ENCODE peak calls at places on chromosomes 7 and 10, in five cellular contexts. E, L, S, Y and K are unnamed samples.

GRCh38 chr7:47361746-47362215 is 220.1 kb downstream of the TNS3 start:
- DNase-seq in Y (peak), E (no peak), S (no peak), L (no peak), K (no peak)

GRCh38 chr7:109101332-109101731 is 531.7 kb downstream of the DNAJB9 start:
- DNase-seq in E (no peak), L (no peak), S (no peak), Y (no peak), K (no peak)

GRCh38 chr10:92629945-92630344 is 37.0 kb downstream of the KIF11 start:
- DNase-seq in S (no peak), L (no peak), Y (no peak), E (no peak), K (no peak)

GRCh38 chr10:93608421-93608820 is 3.9 kb upstream of the PDE6C start:
- DNase-seq in Y (no peak), S (no peak), L (no peak), E (no peak), K (no peak)

GRCh38 chr7:113200281-113200680 is 81.9 kb upstream of the SMIM30 start:
- DNase-seq in S (no peak), L (no peak), Y (no peak), E (no peak), K (peak)

GRCh38 chr7:107309296-107309695 is 140.5 kb downstream of the HBP1 start:
- DNase-seq in S (no peak), E (no peak), L (no peak), Y (no peak), K (no peak)

GRCh38 chr10:100173035-100173434 is 12.8 kb downstream of the ERLIN1 start:
- DNase-seq in E (no peak), S (no peak), Y (no peak), L (no peak), K (no peak)

GRCh38 chr7:2487586-2488271 is 11.5 kb upstream of the GRIFIN start:
- DNase-seq in L (no peak), E (no peak), Y (no peak), S (no peak), K (no peak)

GRCh38 chr10:131946321-131946751 is 35.4 kb downstream of the BNIP3 start:
- DNase-seq in L (no peak), Y (peak), S (no peak), E (no peak), K (no peak)

GRCh38 chr10:113959383-113959760 is 84.3 kb upstream of the ADRB1 start:
- DNase-seq in L (no peak), E (no peak), S (no peak), Y (peak), K (no peak)

GRCh38 chr10:129467346-129468119 is 492 bp downstream of the MGMT start:
- DNase-seq in L (no peak), Y (no peak), E (no peak), S (no peak), K (no peak)

GRCh38 chr10:114044251-114045070 is 795 bp downstream of the ADRB1 start:
- DNase-seq in L (no peak), E (no peak), Y (no peak), S (no peak), K (no peak)

GRCh38 chr7:2237109-2237602 is 4.4 kb upstream of the MAD1L1 start:
- DNase-seq in Y (no peak), L (no peak), E (peak), S (no peak), K (no peak)

GRCh38 chr10:35598379-35598778 is 6.8 kb upstream of the GJD4 start:
- DNase-seq in L (no peak), S (no peak), E (no peak), Y (no peak), K (no peak)

GRCh38 chr10:11573497-11573896 is 38.0 kb downstream of the USP6NL start:
- DNase-seq in Y (peak), S (no peak), E (peak), L (no peak), K (peak)

GRCh38 chr10:88792656-88793055 is 9.9 kb upstream of the LIPM start:
- DNase-seq in E (peak), Y (peak), S (no peak), L (no peak), K (peak)

GRCh38 chr7:40947546-40947945 is 755.3 kb downstream of the INHBA start:
- DNase-seq in E (no peak), L (no peak), Y (no peak), S (no peak), K (no peak)

GRCh38 chr7:84490661-84491060 is 296.1 kb upstream of the SEMA3A start:
- DNase-seq in E (no peak), Y (peak), L (no peak), S (no peak), K (no peak)

GRCh38 chr10:33803248-33803647 is 468.8 kb upstream of the NRP1 start:
- DNase-seq in S (no peak), E (no peak), Y (peak), L (no peak), K (no peak)

GRCh38 chr10:131180941-131181855 is 130.3 kb downstream of the TCERG1L start:
- DNase-seq in Y (no peak), L (no peak), S (no peak), E (no peak), K (no peak)

GRCh38 chr10:113554214-113554613 is 1.4 kb downstream of the HABP2 start:
- DNase-seq in S (no peak), E (no peak), L (no peak), Y (no peak), K (no peak)

GRCh38 chr7:4842302-4843064 is 19.3 kb downstream of the PAPOLB start:
- DNase-seq in E (no peak), S (no peak), Y (no peak), L (no peak), K (no peak)

GRCh38 chr7:149450821-149451220 is 10.0 kb downstream of the ZNF777 start:
- DNase-seq in S (no peak), E (no peak), Y (no peak), L (no peak), K (no peak)

GRCh38 chr10:68655620-68656126 is 65.4 kb upstream of the CCAR1 start:
- DNase-seq in Y (no peak), S (no peak), E (no peak), L (no peak), K (no peak)

GRCh38 chr10:110426294-110427153 is 71.2 kb upstream of the DUSP5 start:
- DNase-seq in E (peak), L (no peak), Y (peak), S (no peak), K (no peak)

GRCh38 chr10:32180354-32181280 is 124.4 kb upstream of the KIF5B start:
- DNase-seq in Y (no peak), E (no peak), S (no peak), L (no peak), K (no peak)

GRCh38 chr7:85695041-85695990 is 508.5 kb upstream of the SEMA3D start:
- DNase-seq in Y (no peak), L (no peak), S (no peak), E (no peak), K (no peak)

GRCh38 chr10:125057158-125058001 is 103.0 kb downstream of the CTBP2 start:
- DNase-seq in S (no peak), Y (peak), L (no peak), E (peak), K (no peak)

GRCh38 chr7:28355553-28356319 is 56.6 kb upstream of the CREB5 start:
- DNase-seq in E (no peak), L (no peak), S (no peak), Y (no peak), K (no peak)

GRCh38 chr7:73828107-73828803 is 2.5 kb upstream of the CLDN4 start:
- DNase-seq in E (no peak), L (no peak), Y (peak), S (no peak), K (no peak)

GRCh38 chr10:87090779-87091178 is 3.9 kb downstream of the GLUD1 start:
- DNase-seq in E (no peak), S (no peak), Y (no peak), L (no peak), K (no peak)

GRCh38 chr10:103181244-103181643 is 11.8 kb downstream of the NT5C2 start:
- DNase-seq in S (no peak), L (no peak), Y (no peak), E (peak), K (peak)

GRCh38 chr10:92691042-92691590 is 1.4 kb downstream of the HHEX start:
- DNase-seq in E (peak), S (no peak), L (no peak), Y (no peak), K (peak)

GRCh38 chr10:458466-458865 is 231.0 kb downstream of the DIP2C start:
- DNase-seq in E (no peak), Y (no peak), L (no peak), S (no peak), K (no peak)

GRCh38 chr10:115941247-115941840 is 331.7 kb downstream of the GFRA1 start:
- DNase-seq in E (no peak), L (no peak), S (no peak), Y (no peak), K (no peak)

GRCh38 chr7:7242899-7243298 is 60.6 kb downstream of the C1GALT1 start:
- DNase-seq in E (no peak), L (no peak), S (no peak), Y (no peak), K (no peak)

GRCh38 chr7:10015687-10016086 is 958.0 kb upstream of the PHF14 start:
- DNase-seq in E (no peak), Y (no peak), S (no peak), L (no peak), K (no peak)

GRCh38 chr7:148911626-148912025 is 27.5 kb upstream of the EZH2 start:
- DNase-seq in E (no peak), L (no peak), Y (no peak), S (no peak), K (no peak)

GRCh38 chr7:100044719-100045118 is 4.9 kb upstream of the ZSCAN21 start:
- DNase-seq in Y (no peak), L (no peak), S (no peak), E (peak), K (peak)